ENCODE peak calls at places on chromosomes 6 and 20, in five cellular contexts. N, O, H, E and V are unnamed samples.
A peak's percentile ranks its signal among the peaks of the same experiment; 100 is the strongest.

GRCh38 chr6:130494745-130495144 is 128.9 kb downstream of the TMEM200A start:
- DNase-seq in N (no peak), O (no peak), H (no peak), E (no peak), V (peak; percentile 36)

GRCh38 chr6:53854843-53855567 is 60.2 kb downstream of the LRRC1 start:
- DNase-seq in N (no peak), O (no peak), H (no peak), E (no peak), V (no peak)

GRCh38 chr6:42025066-42025789 is 25.1 kb upstream of the TAF8 start:
- DNase-seq in N (no peak), O (no peak), H (no peak), E (no peak), V (no peak)

GRCh38 chr6:35042041-35042440 is 99.1 kb downstream of the TCP11 start:
- DNase-seq in N (no peak), O (no peak), H (no peak), E (no peak), V (no peak)

GRCh38 chr20:52972190-52972937 is at the start of gene TSHZ2:
- DNase-seq in N (peak; percentile 74), O (peak; percentile 37), H (peak; percentile 42), E (peak; percentile 16), V (peak; percentile 19)

GRCh38 chr6:24441599-24441904 is 38.8 kb downstream of the MRS2 start:
- DNase-seq in N (no peak), O (no peak), H (no peak), E (no peak), V (no peak)

GRCh38 chr20:60209048-60209447 is 250.8 kb downstream of the CDH26 start:
- DNase-seq in N (no peak), O (no peak), H (no peak), E (no peak), V (no peak)

GRCh38 chr6:149012040-149012545 is 265.3 kb downstream of the UST start:
- DNase-seq in N (no peak), O (peak; percentile 97), H (no peak), E (peak; percentile 28), V (peak; percentile 95)

GRCh38 chr20:62872863-62873261 is 11.2 kb upstream of the TCFL5 start:
- DNase-seq in N (peak; percentile 26), O (no peak), H (no peak), E (no peak), V (no peak)

GRCh38 chr6:31055401-31055800 is 45.1 kb downstream of the MUC22 start:
- DNase-seq in N (no peak), O (no peak), H (no peak), E (no peak), V (no peak)

GRCh38 chr20:33169176-33169794 is 1.3 kb downstream of the BPIFA2 start:
- DNase-seq in N (no peak), O (no peak), H (no peak), E (peak; percentile 4), V (no peak)
- TF ChIP-seq CTCF in N (peak; percentile 52), O (peak; percentile 49), H (peak; percentile 27), E (no peak), V (peak; percentile 44)

GRCh38 chr6:28807682-28808280 is 116.0 kb downstream of the TRIM27 start:
- DNase-seq in N (no peak), O (peak; percentile 58), H (no peak), E (no peak), V (peak; percentile 57)
- H3K4me3 ChIP-seq in N (no peak overlapping the region), O (peak overlapping the region; percentile 28), H (no peak overlapping the region), E (no peak overlapping the region), V (peak overlapping the region; percentile 28)

DNA sequence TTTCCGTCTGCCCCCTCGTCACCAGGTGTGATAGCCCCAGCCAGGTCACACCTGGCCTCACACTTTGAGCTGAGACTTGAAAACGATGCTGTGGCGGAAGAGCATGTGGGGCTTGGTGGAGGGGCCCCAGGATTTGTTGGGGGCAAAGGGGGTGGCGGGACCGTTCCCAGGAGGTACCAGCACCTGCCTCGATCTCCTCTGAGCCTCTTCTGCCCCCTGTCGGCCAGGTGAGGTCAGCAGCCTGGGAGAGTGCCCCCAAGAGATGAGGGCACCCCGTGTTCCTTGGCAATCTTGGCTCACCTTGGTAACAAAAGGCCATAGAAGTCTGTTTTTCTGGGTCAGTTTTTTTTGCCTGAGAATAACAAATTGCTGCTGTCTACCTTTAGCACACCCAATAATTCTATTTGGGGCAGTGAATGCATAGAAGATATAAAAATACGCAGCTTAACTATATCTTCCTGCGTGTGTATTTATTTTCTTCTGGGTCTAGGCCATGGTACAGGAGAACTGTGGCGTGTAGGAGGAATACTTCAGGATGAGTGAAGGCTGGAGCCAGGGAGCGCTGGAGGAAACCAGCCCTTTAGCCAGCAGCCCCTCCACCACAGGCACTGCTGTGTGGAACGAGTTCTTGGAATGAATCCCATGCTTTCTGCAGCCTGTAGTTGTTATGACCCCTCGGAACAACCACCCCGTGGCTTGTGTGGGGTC is 25.2 kb downstream of the SPATA2 start:
- DNase-seq in N (no peak), O (no peak), H (no peak), E (no peak), V (no peak)
- TF ChIP-seq CTCF in N (no peak), O (peak; percentile 20), H (peak; percentile 15), E (no peak), V (no peak)

GRCh38 chr20:57625181-57625958 is 5.1 kb upstream of the ZBP1 start:
- DNase-seq in N (no peak), O (no peak), H (no peak), E (no peak), V (no peak)
- H3K4me3 ChIP-seq in N (no peak overlapping the region), O (no peak overlapping the region), H (no peak overlapping the region), E (no peak overlapping the region), V (no peak overlapping the region)

DNA sequence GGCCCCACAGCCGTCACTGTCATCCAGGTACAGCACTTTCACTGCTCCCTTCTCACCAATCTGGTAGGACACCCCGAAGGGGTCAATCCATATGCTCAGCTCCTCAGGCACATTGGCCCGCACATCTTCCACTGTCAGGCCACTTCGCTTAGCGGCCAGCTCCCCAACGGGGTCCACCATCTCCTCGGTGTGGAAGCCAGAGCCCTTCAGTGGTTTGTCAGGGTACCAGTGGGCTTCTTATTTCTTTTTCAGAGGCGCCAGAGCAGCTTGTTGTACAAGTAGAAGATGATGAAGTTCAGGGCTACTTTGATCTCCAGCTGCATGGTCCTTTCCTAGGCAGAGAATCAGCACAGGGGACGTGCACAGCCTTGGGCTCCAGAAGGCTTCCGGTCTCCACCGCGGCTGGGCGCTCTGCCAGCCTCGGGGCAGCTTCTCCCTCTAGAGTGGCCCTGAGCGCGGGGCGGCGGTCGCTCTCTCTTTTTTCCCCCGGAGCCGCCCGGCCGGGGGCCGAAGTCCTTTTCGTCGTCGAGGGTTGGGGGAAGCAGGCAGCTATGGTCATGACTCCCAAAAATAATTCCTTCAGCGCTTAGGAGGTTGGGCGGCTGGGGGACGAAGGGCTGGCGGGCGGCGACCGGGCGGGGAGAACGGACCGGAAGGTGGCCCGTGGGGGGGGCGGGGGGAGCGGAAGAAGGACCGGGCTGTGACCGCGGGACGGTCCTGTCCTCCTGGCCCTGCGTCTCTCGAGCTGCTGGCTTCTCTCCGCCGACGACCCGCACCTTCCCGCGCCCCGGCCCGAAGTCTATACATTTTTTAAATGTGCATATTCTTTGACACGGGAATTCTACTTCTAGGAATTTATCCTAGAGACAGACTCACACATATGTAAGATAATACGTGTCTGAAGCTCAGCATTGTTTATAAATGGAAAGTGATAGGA is 6.5 kb upstream of the ZSCAN9 start:
- DNase-seq in N (peak; percentile 86), O (peak; percentile 51), H (peak; percentile 85), E (peak; percentile 82), V (peak; percentile 58)
- TF ChIP-seq CTCF in N (no peak), O (no peak), H (no peak), E (no peak), V (no peak)